ENCODE peak calls at places on chromosomes 5 and 9, in seven cellular contexts. U is hepatic stellate cell; B is SK-N-DZ; A is stromal cell of bone marrow; L is activated T-helper 1 cell treated with anti-CD3 and anti-CD28 coated beads, Interleukin-12 subunit alpha, Interleukin-12 subunit beta, Interleukin-2, Interleukin-4 antibody, amounts not matched to agents 30 ng/mL and 10 ng/mL and 1 ng/mL, durations not matched to agents 14 hours and 24 hours and 36 hours; E is GDM1; I is stimulated activated naive B cell treated with anti-CD40 and anti-IgM and Interleukin-4, amounts not matched to agents 10 μg/mL and 1 μg/mL and 100 μg/mL, for 72 hours. J is an unnamed sample.
A peak's percentile ranks its signal among the peaks of the same experiment; 100 is the strongest.

GRCh38 chr5:8829322-8830029 is 716.4 kb downstream of the SEMA5A start:
- DNase-seq in A (peak; percentile 93), U (peak; percentile 79), L (no peak), B (no peak), I (no peak), E (no peak), J (no peak)

GRCh38 chr5:60487466-60487865 is 212.5 kb downstream of the DEPDC1B start:
- DNase-seq in E (no peak), U (no peak), A (no peak), I (no peak), L (no peak), B (no peak), J (no peak)

GRCh38 chr9:99189887-99190596 is 31.7 kb downstream of the ALG2 start:
- DNase-seq in U (peak; percentile 44), E (no peak), A (no peak), B (no peak), L (no peak), I (no peak), J (no peak)

GRCh38 chr9:126419475-126419874 is 92.8 kb downstream of the MVB12B start:
- DNase-seq in U (no peak), I (no peak), A (no peak), E (no peak), B (no peak), L (no peak), J (no peak)

GRCh38 chr5:179974946-179975712 is 67.4 kb upstream of the TBC1D9B start:
- DNase-seq in A (no peak), U (peak; percentile 13), E (peak; percentile 43), L (no peak), B (peak; percentile 21), I (peak; percentile 36), J (peak; percentile 23)

GRCh38 chr5:33679791-33680190 is 212.0 kb downstream of the ADAMTS12 start:
- DNase-seq in B (no peak), L (no peak), A (peak; percentile 26), U (no peak), E (no peak), I (no peak), J (no peak)

GRCh38 chr9:8331507-8331906 is 531.9 kb upstream of the DMAC1 start:
- DNase-seq in A (no peak), U (no peak), E (no peak), B (no peak), I (no peak), L (no peak), J (no peak)

GRCh38 chr5:53123702-53124101 is 14.1 kb upstream of the MOCS2 start:
- DNase-seq in U (no peak), A (no peak), L (no peak), B (no peak), I (no peak), E (no peak), J (no peak)

GRCh38 chr9:11962327-11962726 is 730.9 kb upstream of the TYRP1 start:
- DNase-seq in I (no peak), B (no peak), E (no peak), A (no peak), U (no peak), L (no peak), J (no peak)

GRCh38 chr5:31144364-31144763 is 49.1 kb upstream of the CDH6 start:
- DNase-seq in I (no peak), L (no peak), E (peak; percentile 34), U (no peak), B (no peak), A (no peak), J (no peak)

GRCh38 chr5:128116445-128116844 is 32.9 kb downstream of the SLC12A2 start:
- DNase-seq in B (no peak), U (no peak), A (no peak), L (no peak), E (no peak), I (no peak), J (no peak)

GRCh38 chr5:179408646-179409045 is 63.4 kb upstream of the ADAMTS2 start:
- DNase-seq in B (no peak), L (no peak), E (no peak), A (no peak), U (no peak), I (no peak), J (no peak)

GRCh38 chr5:115465416-115465815 is 79.2 kb downstream of the FEM1C start:
- DNase-seq in U (no peak), B (no peak), E (no peak), A (no peak), I (no peak), L (no peak), J (no peak)

GRCh38 chr9:81499021-81499454 is 190.3 kb downstream of the TLE1 start:
- DNase-seq in E (no peak), A (peak; percentile 74), L (no peak), B (no peak), I (no peak), U (peak; percentile 37), J (no peak)

GRCh38 chr5:140182075-140182709 is 7.2 kb downstream of the CYSTM1 start:
- DNase-seq in U (no peak), L (no peak), I (no peak), E (no peak), A (peak; percentile 50), B (no peak), J (no peak)

GRCh38 chr9:135474915-135475314 is 4.7 kb upstream of the PPP1R26 start:
- DNase-seq in U (no peak), I (no peak), L (no peak), B (no peak), A (no peak), E (no peak), J (no peak)

GRCh38 chr9:87223397-87224246 is 274.0 kb upstream of the DAPK1 start:
- DNase-seq in L (no peak), I (no peak), B (no peak), E (no peak), U (peak; percentile 53), A (no peak), J (no peak)

GRCh38 chr5:34669931-34670516 is 13.9 kb downstream of the RAI14 start:
- DNase-seq in E (no peak), A (no peak), L (no peak), I (no peak), B (no peak), U (no peak), J (no peak)

GRCh38 chr9:118882674-118883073 is 486.6 kb downstream of the BRINP1 start:
- DNase-seq in A (no peak), U (peak; percentile 2), B (no peak), E (no peak), L (no peak), I (no peak), J (no peak)

GRCh38 chr5:60677831-60678664 is 21.9 kb downstream of the DEPDC1B start:
- DNase-seq in I (no peak), L (no peak), B (no peak), E (no peak), U (peak; percentile 25), A (peak; percentile 36), J (no peak)

GRCh38 chr5:132754947-132755346 is 7.7 kb downstream of the CCNI2 start:
- DNase-seq in B (no peak), A (no peak), I (no peak), U (no peak), L (no peak), E (no peak), J (no peak)

GRCh38 chr5:132773114-132773513 is 3.9 kb downstream of the SEPTIN8 start:
- DNase-seq in A (no peak), I (no peak), B (no peak), L (no peak), E (no peak), U (no peak), J (no peak)

GRCh38 chr5:60161340-60161934 is 267.9 kb upstream of the PDE4D start:
- DNase-seq in I (no peak), A (no peak), B (peak; percentile 6), E (no peak), U (peak; percentile 4), L (no peak), J (peak; percentile 5)

GRCh38 chr9:89667730-89668129 is 62.9 kb downstream of the GADD45G start:
- DNase-seq in U (no peak), B (peak; percentile 64), L (no peak), A (no peak), E (no peak), I (no peak), J (no peak)

GRCh38 chr5:56105511-56106372 is 111.0 kb upstream of the IL6ST start:
- DNase-seq in A (no peak), U (no peak), E (no peak), L (no peak), I (no peak), B (no peak), J (no peak)

GRCh38 chr5:169650701-169651331 is 13.7 kb downstream of the DOCK2 start:
- DNase-seq in I (no peak), B (no peak), E (no peak), U (peak; percentile 73), A (no peak), L (peak; percentile 37), J (no peak)

GRCh38 chr5:93735378-93735777 is 6.0 kb downstream of the POU5F2 start:
- DNase-seq in B (no peak), L (no peak), A (peak; percentile 50), E (no peak), U (no peak), I (no peak), J (no peak)

GRCh38 chr5:168356592-168356991 is 65.1 kb downstream of the WWC1 start:
- DNase-seq in I (no peak), L (no peak), B (peak; percentile 21), E (no peak), U (no peak), A (no peak), J (no peak)

GRCh38 chr5:124634228-124634819 is 112.1 kb downstream of the ZNF608 start:
- DNase-seq in E (no peak), U (no peak), B (no peak), L (no peak), A (no peak), I (no peak), J (no peak)

GRCh38 chr5:14413331-14413750 is 168.3 kb upstream of the OTULINL start:
- DNase-seq in L (no peak), A (no peak), B (no peak), I (no peak), U (no peak), E (no peak), J (no peak)

GRCh38 chr9:20358201-20358600 is 264.1 kb downstream of the MLLT3 start:
- DNase-seq in E (no peak), B (no peak), U (no peak), I (no peak), A (no peak), L (no peak), J (no peak)

GRCh38 chr5:164148292-164148691 is 642.9 kb downstream of the MAT2B start:
- DNase-seq in L (no peak), B (no peak), I (no peak), A (no peak), U (no peak), E (no peak), J (no peak)